ENCODE peak calls at places on chromosomes 13 and 19, in six cellular contexts. P is tibial artery, T is spleen, D is H9, Q is GM23248, I is OCI-LY7. M is an unnamed sample.

GRCh38 chr13:24742294-24742693 is 21.7 kb upstream of the RNF17 start:
- DNase-seq in P (no peak), D (peak; percentile 64), I (no peak), T (no peak), Q (no peak), M (no peak)

GRCh38 chr13:28582225-28582891 is 76.6 kb upstream of the POMP start:
- DNase-seq in T (no peak), P (no peak), D (no peak), I (no peak), Q (no peak), M (no peak)

GRCh38 chr19:8307400-8307964 is 676 bp downstream of the CD320 start:
- DNase-seq in D (no peak), Q (peak; percentile 42), I (peak; percentile 37), T (peak; percentile 78), P (no peak), M (no peak)

GRCh38 chr13:33349996-33350826 is 64.7 kb upstream of the STARD13 start:
- DNase-seq in P (peak; percentile 59), I (no peak), Q (peak; percentile 67), D (peak; percentile 32), T (peak; percentile 88), M (peak; percentile 72)

GRCh38 chr19:15562861-15563260 is 52.2 kb upstream of the CYP4F8 start:
- DNase-seq in I (no peak), P (no peak), D (no peak), Q (peak; percentile 26), T (no peak), M (no peak)

GRCh38 chr19:50325310-50326100 is 3.7 kb downstream of the KCNC3 start:
- DNase-seq in Q (peak; percentile 79), T (peak; percentile 89), D (peak; percentile 97), I (peak; percentile 89), P (no peak), M (peak; percentile 70)

GRCh38 chr13:92716749-92717148 is 509.9 kb upstream of the GPC6 start:
- DNase-seq in T (no peak), D (no peak), P (no peak), I (no peak), Q (peak; percentile 39), M (no peak)

GRCh38 chr13:97005631-97006262 is 11.5 kb upstream of the OXGR1 start:
- DNase-seq in P (no peak), D (no peak), Q (peak; percentile 62), T (no peak), I (no peak), M (no peak)

GRCh38 chr13:102569488-102569887 is 27.3 kb upstream of the TPP2 start:
- DNase-seq in T (no peak), D (no peak), Q (peak; percentile 86), P (no peak), I (no peak), M (no peak)

GRCh38 chr13:46146898-46147297 is 35.1 kb downstream of the LCP1 start:
- DNase-seq in P (no peak), I (no peak), Q (peak; percentile 47), T (no peak), D (peak; percentile 51), M (no peak)

GRCh38 chr19:3979674-3980352 is 5.5 kb downstream of the EEF2 start:
- DNase-seq in T (no peak), P (no peak), I (no peak), Q (peak; percentile 34), D (peak; percentile 29), M (no peak)

GRCh38 chr19:46731584-46731983 is 14.3 kb upstream of the FKRP start:
- DNase-seq in D (no peak), I (no peak), Q (no peak), T (peak; percentile 82), P (no peak), M (no peak)

GRCh38 chr13:102261809-102262208 is 140.0 kb downstream of the FGF14 start:
- DNase-seq in Q (no peak), P (no peak), T (no peak), D (no peak), I (no peak), M (no peak)

GRCh38 chr13:73708393-73708985 is 425.7 kb downstream of the KLF12 start:
- DNase-seq in P (peak; percentile 28), I (peak; percentile 61), D (no peak), T (no peak), Q (peak; percentile 71), M (no peak)

GRCh38 chr19:41307090-41307875 is 2.7 kb upstream of the CCDC97 start:
- DNase-seq in I (no peak), P (no peak), T (no peak), D (no peak), Q (no peak), M (no peak)
- H3K27ac ChIP-seq in I (peak overlapping the region; percentile 68), P (peak overlapping the region; percentile 88), T (peak overlapping the region; percentile 96), D (no peak overlapping the region), Q (peak overlapping the region; percentile 95), M (peak overlapping the region; percentile 93)

GRCh38 chr19:36527873-36528193 is 238 bp downstream of the ZNF260 start:
- DNase-seq in Q (no peak), T (no peak), D (no peak), P (no peak), I (no peak), M (no peak)

GRCh38 chr19:36526581-36526980 is 1.5 kb downstream of the ZNF260 start:
- DNase-seq in P (no peak), D (no peak), I (no peak), T (no peak), Q (peak; percentile 48), M (no peak)

GRCh38 chr19:36524617-36525016 is 3.5 kb downstream of the ZNF260 start:
- DNase-seq in I (no peak), Q (no peak), D (no peak), P (no peak), T (no peak), M (no peak)

GRCh38 chr19:36528921-36529518 is 949 bp upstream of the ZNF260 start:
- DNase-seq in Q (peak; percentile 20), P (no peak), T (no peak), I (peak; percentile 39), D (peak; percentile 30), M (no peak)

GRCh38 chr19:36528194-36528920 is at the start of gene ZNF260:
- DNase-seq in T (peak; percentile 97), Q (peak; percentile 98), I (peak; percentile 94), P (peak; percentile 97), D (peak; percentile 98), M (peak; percentile 97)
- H3K27ac ChIP-seq in T (peak within 1 kb of the TSS; percentile 93), Q (peak within 1 kb of the TSS; percentile 79), I (peak within 1 kb of the TSS; percentile 66), P (peak within 1 kb of the TSS; percentile 92), D (peak within 1 kb of the TSS; percentile 28), M (peak within 1 kb of the TSS; percentile 90)

GRCh38 chr19:42249149-42249750 is 5.7 kb downstream of the ERF start:
- DNase-seq in P (no peak), D (no peak), Q (no peak), I (no peak), T (peak; percentile 76), M (no peak)
- H3K27ac ChIP-seq in P (no peak overlapping the region), D (no peak overlapping the region), Q (no peak overlapping the region), I (no peak overlapping the region), T (no peak overlapping the region), M (no peak overlapping the region)

GRCh38 chr19:44720945-44721344 is 22.0 kb downstream of the CEACAM16 start:
- DNase-seq in I (no peak), D (no peak), Q (no peak), T (no peak), P (no peak), M (no peak)
- H3K27ac ChIP-seq in I (no peak overlapping the region), D (no peak overlapping the region), Q (no peak overlapping the region), T (peak overlapping the region; percentile 26), P (no peak overlapping the region), M (no peak overlapping the region)

DNA sequence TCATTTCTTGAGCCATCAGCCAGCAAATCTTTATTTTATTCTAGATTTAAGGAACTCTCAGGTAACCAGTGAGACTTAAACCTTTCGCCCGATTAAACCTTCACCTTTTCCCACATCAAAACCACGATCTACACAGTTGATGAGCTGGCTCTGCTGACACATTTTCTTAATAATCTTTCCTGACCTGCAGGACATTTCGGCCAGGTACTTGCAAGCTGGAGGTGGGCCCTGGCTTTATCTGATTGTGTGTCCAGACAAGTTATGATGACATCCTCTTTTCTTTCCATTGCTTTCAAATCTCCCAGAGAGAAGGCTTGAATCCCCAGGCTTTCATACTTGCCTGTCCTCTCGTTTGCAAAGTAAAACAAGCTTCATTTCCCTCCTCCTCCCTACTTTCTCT is 144.2 kb downstream of the EFNB2 start:
- DNase-seq in T (no peak), D (no peak), P (no peak), Q (no peak), I (no peak), M (no peak)
- H3K27ac ChIP-seq in T (no peak overlapping the region), D (no peak overlapping the region), P (no peak overlapping the region), Q (no peak overlapping the region), I (no peak overlapping the region), M (no peak overlapping the region)

GRCh38 chr13:77515785-77516184 is 19.7 kb upstream of the SCEL start:
- DNase-seq in D (no peak), I (no peak), P (no peak), T (no peak), Q (no peak), M (no peak)

GRCh38 chr13:77516342-77516789 is 19.1 kb upstream of the SCEL start:
- DNase-seq in T (no peak), P (no peak), D (no peak), Q (peak; percentile 87), I (no peak), M (no peak)

GRCh38 chr13:77511552-77511951 is 24.0 kb upstream of the SCEL start:
- DNase-seq in D (no peak), P (no peak), I (no peak), Q (no peak), T (no peak), M (no peak)

GRCh38 chr13:77514336-77514726 is 21.2 kb upstream of the SCEL start:
- DNase-seq in D (no peak), P (no peak), Q (no peak), T (no peak), I (no peak), M (no peak)

DNA sequence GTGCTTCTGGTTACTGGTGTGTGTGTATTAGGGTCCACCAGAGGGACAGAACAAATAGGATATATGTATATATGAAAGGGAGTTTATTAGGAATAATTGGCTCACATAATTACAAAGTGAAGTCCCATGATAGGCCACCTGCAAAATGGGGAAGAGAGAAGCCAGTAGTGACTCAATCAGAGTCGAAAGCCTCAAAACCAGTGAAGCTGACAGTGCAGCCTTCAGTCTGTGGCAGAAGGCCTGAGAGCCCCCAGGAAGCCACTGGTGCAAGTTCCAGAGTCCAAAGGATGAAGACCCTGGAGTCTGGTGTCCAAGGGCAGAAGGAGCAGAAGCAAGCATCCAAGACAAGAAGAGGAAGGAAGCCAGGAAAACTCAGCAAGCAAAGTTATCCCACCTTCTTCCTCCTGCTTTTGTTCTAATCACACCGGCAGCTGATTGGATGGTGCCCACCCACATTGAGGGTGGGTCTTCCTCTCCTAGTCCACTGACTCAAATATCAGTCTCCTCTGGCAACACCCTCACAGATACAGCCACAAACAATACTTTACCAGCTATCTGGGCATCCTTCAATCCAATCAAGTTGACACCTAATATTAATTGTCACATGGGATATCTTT is 21.7 kb upstream of the SCEL start:
- DNase-seq in P (no peak), I (peak; percentile 17), D (no peak), Q (no peak), T (no peak), M (no peak)
- H3K27ac ChIP-seq in P (no peak overlapping the region), I (no peak overlapping the region), D (no peak overlapping the region), Q (no peak overlapping the region), T (no peak overlapping the region), M (no peak overlapping the region)